ENCODE peak calls at places on chromosome 7, in eight cellular contexts. I is PC-9, G is fibroblast of lung, M is hepatocyte, Z is K562, N is MM.1S, F is IMR-90, R is GM23248. X is an unnamed sample.

GRCh38 chr7:105788816-105789349 is 87.5 kb downstream of the ATXN7L1 start:
- DNase-seq in R (no peak), Z (no peak), N (no peak), M (no peak), G (no peak), I (no peak), F (no peak), X (no peak)

GRCh38 chr7:133934974-133935330 is 192.2 kb upstream of the LRGUK start:
- DNase-seq in N (no peak), F (no peak), G (no peak), Z (no peak), R (peak; percentile 37), M (no peak), I (no peak), X (no peak)

GRCh38 chr7:125084196-125084595 is 154.6 kb upstream of the POT1 start:
- DNase-seq in Z (no peak), R (no peak), M (no peak), I (no peak), F (no peak), G (no peak), N (no peak), X (no peak)

GRCh38 chr7:30168800-30169584 is 34.2 kb downstream of the MTURN start:
- DNase-seq in Z (no peak), F (peak; percentile 89), I (peak; percentile 28), N (no peak), R (peak; percentile 97), M (peak; percentile 36), G (peak; percentile 94), X (no peak)

GRCh38 chr7:79281406-79281805 is 172.1 kb downstream of the MAGI2 start:
- DNase-seq in M (no peak), G (no peak), F (no peak), I (no peak), R (peak; percentile 36), N (no peak), Z (no peak), X (no peak)

GRCh38 chr7:30469303-30469702 is 9.3 kb downstream of the NOD1 start:
- DNase-seq in G (peak; percentile 100), Z (no peak), R (peak; percentile 99), F (peak; percentile 99), N (no peak), M (peak; percentile 92), I (peak; percentile 49), X (no peak)

GRCh38 chr7:156073366-156074052 is 261.2 kb upstream of the SHH start:
- DNase-seq in F (no peak), N (peak; percentile 31), G (no peak), Z (no peak), M (no peak), R (no peak), I (no peak), X (no peak)

GRCh38 chr7:80286611-80287010 is 152.0 kb downstream of the GNAI1 start:
- DNase-seq in N (no peak), M (no peak), Z (no peak), R (no peak), I (no peak), G (no peak), F (no peak), X (no peak)

GRCh38 chr7:156120552-156120951 is 308.3 kb upstream of the SHH start:
- DNase-seq in R (no peak), G (no peak), N (no peak), M (no peak), F (no peak), Z (no peak), I (no peak), X (no peak)

GRCh38 chr7:99137418-99138180 is 6.3 kb downstream of the SMURF1 start:
- DNase-seq in Z (no peak), N (no peak), I (no peak), G (peak; percentile 93), R (peak; percentile 89), M (peak; percentile 69), F (peak; percentile 90), X (no peak)

GRCh38 chr7:20541615-20542349 is 73.7 kb upstream of the ABCB5 start:
- DNase-seq in G (no peak), I (no peak), R (no peak), N (no peak), M (no peak), F (no peak), Z (no peak), X (no peak)

GRCh38 chr7:137564677-137565076 is 221.1 kb upstream of the PTN start:
- DNase-seq in N (no peak), Z (no peak), M (no peak), R (no peak), I (no peak), F (no peak), G (no peak), X (no peak)

GRCh38 chr7:137592232-137592896 is 248.8 kb upstream of the PTN start:
- DNase-seq in F (peak; percentile 84), Z (peak; percentile 48), I (peak; percentile 74), M (peak; percentile 85), N (peak; percentile 64), R (peak; percentile 83), G (peak; percentile 71), X (peak; percentile 31)

GRCh38 chr7:47622946-47623640 is 41.2 kb upstream of the TNS3 start:
- DNase-seq in Z (no peak), G (peak; percentile 94), F (peak; percentile 97), M (peak; percentile 85), N (no peak), I (no peak), R (peak; percentile 92), X (no peak)

GRCh38 chr7:47625861-47626444 is 44.0 kb upstream of the TNS3 start:
- DNase-seq in Z (no peak), G (no peak), R (no peak), I (no peak), M (no peak), F (no peak), N (no peak), X (no peak)

GRCh38 chr7:47624660-47625059 is 42.7 kb upstream of the TNS3 start:
- DNase-seq in Z (no peak), F (no peak), G (no peak), R (no peak), M (no peak), I (no peak), N (no peak), X (no peak)

GRCh38 chr7:47631711-47632110 is 49.8 kb upstream of the TNS3 start:
- DNase-seq in Z (no peak), R (no peak), F (no peak), G (no peak), N (no peak), I (no peak), M (no peak), X (no peak)

DNA sequence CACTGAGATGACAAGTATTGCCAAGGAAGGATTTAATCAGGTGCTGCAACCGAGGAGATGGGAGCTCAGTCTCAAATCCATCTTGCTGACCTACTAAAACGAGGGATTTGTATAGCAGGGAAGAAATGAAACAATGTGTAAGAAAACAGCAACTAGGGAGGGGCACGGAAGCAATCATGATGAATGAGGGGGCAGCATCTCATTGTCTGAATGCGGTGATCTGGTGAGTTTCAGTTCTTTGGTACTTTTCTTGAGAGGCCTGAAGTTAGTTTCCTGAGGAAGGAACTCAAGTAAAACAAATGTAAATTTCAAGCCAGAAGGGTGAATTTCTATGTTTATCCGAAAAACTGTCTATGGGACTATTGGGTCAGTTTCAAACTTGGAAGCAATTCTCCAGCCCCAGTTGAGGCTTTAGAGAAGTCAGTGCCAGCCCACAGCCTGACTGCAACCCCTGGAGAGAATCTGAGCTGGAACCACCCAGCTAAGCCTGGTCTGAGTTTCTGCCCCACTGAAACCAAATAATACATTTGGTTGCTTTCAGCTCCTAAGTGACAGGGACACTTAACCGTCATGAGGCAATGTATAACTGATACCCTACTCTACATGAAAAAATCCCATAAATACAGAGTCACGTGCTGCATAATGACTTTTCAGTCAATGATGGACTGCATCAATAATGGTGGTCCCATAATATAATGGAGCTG is 45.8 kb upstream of the TNS3 start:
- DNase-seq in R (no peak), F (no peak), G (no peak), M (no peak), Z (no peak), I (no peak), N (peak; percentile 79), X (peak; percentile 77)
- H2AFZ ChIP-seq in R (no peak overlapping the region), F (no peak overlapping the region), G (no peak overlapping the region), M (no peak overlapping the region), Z (no peak overlapping the region), I (no peak overlapping the region), N (peak overlapping the region; percentile 53), X (peak overlapping the region; percentile 62)

GRCh38 chr7:35792472-35793224 is 8.2 kb upstream of the SEPTIN7 start:
- DNase-seq in R (no peak), G (peak; percentile 25), F (peak; percentile 6), I (no peak), Z (no peak), M (no peak), N (no peak), X (no peak)
- H3K4me2 ChIP-seq in R (no peak overlapping the region), G (no peak overlapping the region), F (no peak overlapping the region), I (no peak overlapping the region), Z (no peak overlapping the region), M (no peak overlapping the region), N (no peak overlapping the region), X (no peak overlapping the region)

DNA sequence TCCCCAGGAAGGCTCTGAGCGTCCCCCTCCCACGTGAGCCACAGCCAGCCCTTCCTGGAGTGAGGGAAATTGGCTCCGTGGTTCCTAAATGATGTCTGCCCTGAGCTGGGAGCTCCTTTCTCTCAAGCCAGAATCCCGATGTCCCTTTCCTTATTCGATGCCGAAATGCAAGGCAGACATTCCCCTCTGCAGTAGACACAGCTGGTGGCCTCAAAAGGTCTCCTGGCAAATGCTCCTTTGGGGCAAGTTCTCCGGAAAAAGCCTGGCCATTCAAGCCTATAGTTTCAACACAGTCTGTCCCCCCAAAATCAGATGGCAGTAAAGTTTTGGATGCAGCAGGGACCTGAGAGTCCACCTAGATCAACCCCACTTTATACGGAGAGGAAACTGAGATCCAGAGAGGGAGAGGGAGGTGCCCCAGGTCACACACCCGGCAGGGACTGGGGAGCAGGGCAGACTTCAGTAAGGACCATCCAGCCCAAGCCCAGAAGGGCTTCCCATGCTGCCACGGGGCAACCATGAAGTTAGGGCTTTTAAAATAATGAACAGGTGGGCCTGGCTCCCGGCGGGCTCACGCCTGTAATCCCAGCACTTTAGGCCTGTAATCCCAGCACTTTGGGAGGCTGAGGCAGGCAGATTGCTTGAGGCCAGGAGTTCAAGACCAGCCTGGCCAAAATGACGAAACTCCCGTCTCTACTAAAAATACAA is 98.7 kb downstream of the HIP1 start:
- DNase-seq in I (peak; percentile 19), Z (no peak), N (no peak), F (no peak), G (no peak), R (peak; percentile 35), M (no peak), X (no peak)
- H2AFZ ChIP-seq in I (peak overlapping the region; percentile 80), Z (peak overlapping the region; percentile 97), N (peak overlapping the region; percentile 72), F (peak overlapping the region; percentile 86), G (peak overlapping the region; percentile 36), R (peak overlapping the region; percentile 79), M (peak overlapping the region; percentile 83), X (peak overlapping the region; percentile 53)

GRCh38 chr7:90579181-90579688 is 16.9 kb upstream of the CDK14 start:
- DNase-seq in Z (no peak), G (peak; percentile 99), N (no peak), F (peak; percentile 81), M (peak; percentile 13), I (peak; percentile 76), R (peak; percentile 89), X (no peak)
- H3K4me2 ChIP-seq in Z (peak overlapping the region; percentile 23), G (no peak overlapping the region), N (no peak overlapping the region), F (no peak overlapping the region), M (no peak overlapping the region), I (no peak overlapping the region), R (peak overlapping the region; percentile 53), X (no peak overlapping the region)

X was measured in OCI-LY7.